ENCODE peak calls at places on chromosomes 6 and 20, in five cellular contexts. K is Panc1, X is SK-N-SH, D is HCT116, G is HepG2. U is an unnamed sample.

GRCh38 chr6:5713519-5713918 is 293.2 kb downstream of the NRN1 start:
- DNase-seq in K (no peak), X (no peak), D (no peak), G (peak), U (no peak)

GRCh38 chr20:41047975-41048305 is 19.3 kb downstream of the TOP1 start:
- DNase-seq in K (no peak), X (no peak), D (no peak), G (no peak), U (no peak)

GRCh38 chr6:85364354-85364753 is 85.5 kb upstream of the NT5E start:
- DNase-seq in K (no peak), X (no peak), D (peak), G (no peak), U (no peak)

GRCh38 chr20:50399003-50399916 is 110.9 kb upstream of the PTPN1 start:
- DNase-seq in K (no peak), X (no peak), D (no peak), G (peak), U (no peak)

GRCh38 chr6:1771324-1771723 is 161.6 kb downstream of the FOXC1 start:
- DNase-seq in K (no peak), X (no peak), D (no peak), G (no peak), U (no peak)

GRCh38 chr20:50305636-50306477 is 115.2 kb downstream of the CEBPB start:
- DNase-seq in K (no peak), X (peak), D (no peak), G (peak), U (no peak)

GRCh38 chr6:33927551-33927950 is 123.7 kb upstream of the MLN start:
- DNase-seq in K (no peak), X (no peak), D (no peak), G (no peak), U (no peak)

GRCh38 chr20:38434310-38434741 is 802 bp downstream of the SNHG17 start:
- DNase-seq in K (no peak), X (peak), D (no peak), G (no peak), U (peak)

GRCh38 chr6:62283828-62284411 is 2.1 kb downstream of the KHDRBS2 start:
- DNase-seq in K (peak), X (peak), D (peak), G (peak), U (no peak)

GRCh38 chr6:74519172-74519571 is 686.7 kb downstream of the COL12A1 start:
- DNase-seq in K (peak), X (no peak), D (no peak), G (peak), U (no peak)

GRCh38 chr6:106106276-106107042 is 20.3 kb downstream of the PRDM1 start:
- DNase-seq in K (no peak), X (no peak), D (no peak), G (no peak), U (no peak)

GRCh38 chr6:139395891-139396299 is 21.4 kb upstream of the CITED2 start:
- DNase-seq in K (no peak), X (no peak), D (no peak), G (no peak), U (peak)

GRCh38 chr6:43703512-43704429 is 16.2 kb upstream of the MRPS18A start:
- DNase-seq in K (no peak), X (no peak), D (no peak), G (no peak), U (no peak)
- TF ChIP-seq REST in K (no peak), X (no peak), D (no peak), G (no peak), U (no peak)

GRCh38 chr6:26501482-26501986 is 1.4 kb downstream of the BTN1A1 start:
- DNase-seq in K (no peak), X (peak), D (no peak), G (no peak), U (no peak)

GRCh38 chr6:26494117-26494516 is 6.0 kb upstream of the BTN1A1 start:
- DNase-seq in K (no peak), X (no peak), D (no peak), G (no peak), U (no peak)

GRCh38 chr6:26500102-26500501 is at the start of gene BTN1A1:
- DNase-seq in K (no peak), X (no peak), D (no peak), G (no peak), U (no peak)

GRCh38 chr6:26493258-26493657 is 6.8 kb upstream of the BTN1A1 start:
- DNase-seq in K (no peak), X (no peak), D (no peak), G (peak), U (no peak)

GRCh38 chr6:26497610-26498009 is 2.5 kb upstream of the BTN1A1 start:
- DNase-seq in K (no peak), X (no peak), D (no peak), G (no peak), U (no peak)
- H3K27ac ChIP-seq in K (no peak), X (no peak), D (no peak), G (no peak), U (no peak)

GRCh38 chr6:84183430-84183829 is 44.0 kb downstream of the CEP162 start:
- DNase-seq in K (no peak), X (no peak), D (no peak), G (no peak), U (no peak)

GRCh38 chr6:84177253-84177652 is 50.2 kb downstream of the CEP162 start:
- DNase-seq in K (no peak), X (no peak), D (no peak), G (no peak), U (peak)

DNA sequence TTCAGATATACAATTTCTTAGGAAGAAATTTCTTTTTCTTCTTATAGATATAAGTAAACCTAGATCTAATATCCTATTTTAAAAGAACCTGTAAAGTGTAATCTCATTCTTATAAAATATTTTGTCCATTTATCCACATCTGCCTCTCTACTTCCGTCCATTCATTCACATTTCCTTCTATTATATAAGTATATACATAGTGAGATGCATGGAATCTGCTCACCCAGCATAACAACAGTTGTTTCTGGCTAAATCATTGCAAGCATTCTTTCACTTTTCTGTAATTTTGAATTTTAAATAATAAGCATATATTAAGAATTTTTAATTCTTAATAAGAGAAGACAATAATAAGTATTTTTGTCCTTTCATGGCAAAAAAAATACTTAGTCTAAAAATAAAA is 45.4 kb downstream of the CEP162 start:
- DNase-seq in K (no peak), X (no peak), D (no peak), G (no peak), U (no peak)
- H3K4me3 ChIP-seq in K (no peak), X (no peak), D (no peak), G (no peak), U (no peak)

GRCh38 chr6:142413111-142413510 is 111.3 kb downstream of the ADGRG6 start:
- DNase-seq in K (no peak), X (no peak), D (no peak), G (no peak), U (no peak)

GRCh38 chr6:142414462-142414861 is 112.7 kb downstream of the ADGRG6 start:
- DNase-seq in K (no peak), X (no peak), D (no peak), G (no peak), U (no peak)

GRCh38 chr6:142417331-142417750 is 115.5 kb downstream of the ADGRG6 start:
- DNase-seq in K (no peak), X (no peak), D (no peak), G (no peak), U (no peak)

GRCh38 chr6:142419071-142419470 is 117.3 kb downstream of the ADGRG6 start:
- DNase-seq in K (no peak), X (no peak), D (no peak), G (no peak), U (no peak)

DNA sequence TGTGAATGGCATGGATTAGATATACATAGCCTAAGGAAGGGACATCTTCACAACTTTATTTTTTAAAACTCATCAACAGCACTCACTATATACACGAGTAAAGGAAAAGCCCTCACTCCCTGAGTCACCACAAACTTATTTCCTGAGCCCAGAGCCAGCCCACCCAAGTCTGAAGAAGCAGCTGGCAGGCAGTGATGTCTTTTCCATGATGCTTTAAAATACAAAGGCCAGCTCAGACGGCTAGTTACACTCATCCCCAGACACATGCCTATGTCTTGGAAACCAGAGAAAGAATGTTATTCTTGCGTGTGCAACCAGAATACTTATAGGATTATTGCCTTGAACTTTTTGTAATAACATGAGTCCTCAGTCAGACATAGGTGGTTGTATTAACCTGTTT is 114.4 kb downstream of the ADGRG6 start:
- DNase-seq in K (no peak), X (no peak), D (no peak), G (no peak), U (no peak)
- TF ChIP-seq REST in K (no peak), X (peak), D (no peak), G (no peak), U (no peak)

DNA sequence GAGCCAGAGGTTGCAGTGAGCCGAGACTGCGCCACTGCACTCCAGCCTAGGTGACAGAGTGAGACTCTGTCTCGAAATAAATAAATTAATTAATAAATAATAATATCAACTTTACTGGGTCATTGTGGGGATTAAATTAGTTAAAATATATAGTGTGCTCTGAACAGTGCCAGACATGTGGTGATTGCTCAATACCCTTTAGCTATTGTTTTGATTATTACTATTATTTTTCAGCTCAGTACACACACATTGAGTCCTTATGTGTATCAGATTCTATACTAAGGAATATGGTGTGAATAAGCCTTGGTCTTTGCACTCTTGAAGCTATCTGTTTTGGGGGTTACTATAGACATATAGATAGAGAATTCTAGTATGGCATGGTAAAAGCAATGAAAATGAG is 28.9 kb downstream of the TREML1 start:
- DNase-seq in K (no peak), X (no peak), D (no peak), G (no peak), U (no peak)
- H3K27ac ChIP-seq in K (no peak), X (no peak), D (no peak), G (no peak), U (no peak)